ENCODE peak calls at places on chromosome 20, in four cellular contexts. S is thoracic aorta; O is CD4-positive, CD25-positive, alpha-beta regulatory T cell; W is HCT116. T is an unnamed sample.

GRCh38 chr20:51350941-51351631 is 191.4 kb downstream of the NFATC2 start:
- DNase-seq in O (no peak), W (no peak), S (no peak), T (no peak)

GRCh38 chr20:8131598-8132014 is 460 bp upstream of the PLCB1 start:
- DNase-seq in O (no peak), S (no peak), W (no peak), T (no peak)

GRCh38 chr20:35663516-35663812 is 1.2 kb downstream of the CPNE1 start:
- DNase-seq in S (no peak), O (no peak), W (no peak), T (no peak)

GRCh38 chr20:3180319-3180718 is 7.0 kb upstream of the LZTS3 start:
- DNase-seq in S (no peak), O (no peak), W (no peak), T (no peak)

GRCh38 chr20:50546729-50547314 is 36.6 kb downstream of the PTPN1 start:
- DNase-seq in O (peak; percentile 53), S (no peak), W (no peak), T (no peak)

GRCh38 chr20:13101276-13101675 is 92.5 kb downstream of the SPTLC3 start:
- DNase-seq in S (no peak), O (no peak), W (no peak), T (no peak)

GRCh38 chr20:53319200-53319599 is 274.4 kb downstream of the ZNF217 start:
- DNase-seq in W (no peak), O (no peak), S (no peak), T (no peak)

GRCh38 chr20:46723039-46723438 is 13.6 kb downstream of the SLC2A10 start:
- DNase-seq in O (no peak), S (no peak), W (no peak), T (no peak)

GRCh38 chr20:16759161-16759523 is 11.0 kb downstream of the OTOR start:
- DNase-seq in S (no peak), O (no peak), W (no peak), T (no peak)

GRCh38 chr20:16752901-16753300 is 4.7 kb downstream of the OTOR start:
- DNase-seq in O (no peak), W (no peak), S (no peak), T (no peak)

GRCh38 chr20:16761305-16761829 is 13.2 kb downstream of the OTOR start:
- DNase-seq in W (peak; percentile 74), O (peak; percentile 70), S (no peak), T (peak; percentile 10)

GRCh38 chr20:16760431-16761304 is 12.5 kb downstream of the OTOR start:
- DNase-seq in W (no peak), O (no peak), S (no peak), T (no peak)

DNA sequence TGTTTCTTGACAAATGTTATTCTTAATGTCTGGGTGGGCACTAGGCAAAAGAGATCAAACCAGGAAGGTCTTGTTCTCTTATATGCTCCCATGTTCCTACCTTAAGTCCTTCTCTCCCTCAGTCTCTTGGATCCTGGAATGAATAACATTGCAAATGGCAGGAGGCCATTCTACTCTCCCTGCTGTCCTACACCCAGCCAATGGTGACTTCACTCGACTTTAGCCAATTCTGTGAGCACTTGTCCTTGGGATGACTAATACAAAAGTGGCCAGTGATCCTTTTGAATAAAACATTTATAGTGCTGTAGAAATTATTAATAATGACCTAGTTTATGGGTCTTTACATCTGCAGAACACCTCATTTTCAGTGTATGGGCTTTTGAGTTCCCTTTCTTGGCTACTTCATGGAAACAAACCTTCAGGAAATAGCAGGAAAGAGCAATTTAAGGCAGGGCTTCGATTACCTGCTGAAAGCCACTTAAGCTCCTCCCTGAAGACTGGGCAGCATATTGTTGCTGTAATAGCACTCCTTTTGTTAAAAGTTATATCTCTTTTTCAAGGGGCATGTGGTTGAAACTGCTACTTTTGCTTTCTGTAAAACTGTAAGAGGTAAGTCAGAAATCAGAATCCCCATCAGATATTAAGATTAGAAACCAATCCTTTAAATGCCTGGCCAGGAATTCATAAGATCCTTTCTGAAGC is 10.5 kb downstream of the OTOR start:
- DNase-seq in S (no peak), O (no peak), W (no peak), T (no peak)
- H3K27ac ChIP-seq in S (no peak overlapping the region), O (no peak overlapping the region), W (no peak overlapping the region), T (no peak overlapping the region)

GRCh38 chr20:58103517-58103904 is 124.9 kb downstream of the ANKRD60 start:
- DNase-seq in S (no peak), O (no peak), W (no peak), T (no peak)
- H3K27ac ChIP-seq in S (no peak overlapping the region), O (no peak overlapping the region), W (no peak overlapping the region), T (no peak overlapping the region)

DNA sequence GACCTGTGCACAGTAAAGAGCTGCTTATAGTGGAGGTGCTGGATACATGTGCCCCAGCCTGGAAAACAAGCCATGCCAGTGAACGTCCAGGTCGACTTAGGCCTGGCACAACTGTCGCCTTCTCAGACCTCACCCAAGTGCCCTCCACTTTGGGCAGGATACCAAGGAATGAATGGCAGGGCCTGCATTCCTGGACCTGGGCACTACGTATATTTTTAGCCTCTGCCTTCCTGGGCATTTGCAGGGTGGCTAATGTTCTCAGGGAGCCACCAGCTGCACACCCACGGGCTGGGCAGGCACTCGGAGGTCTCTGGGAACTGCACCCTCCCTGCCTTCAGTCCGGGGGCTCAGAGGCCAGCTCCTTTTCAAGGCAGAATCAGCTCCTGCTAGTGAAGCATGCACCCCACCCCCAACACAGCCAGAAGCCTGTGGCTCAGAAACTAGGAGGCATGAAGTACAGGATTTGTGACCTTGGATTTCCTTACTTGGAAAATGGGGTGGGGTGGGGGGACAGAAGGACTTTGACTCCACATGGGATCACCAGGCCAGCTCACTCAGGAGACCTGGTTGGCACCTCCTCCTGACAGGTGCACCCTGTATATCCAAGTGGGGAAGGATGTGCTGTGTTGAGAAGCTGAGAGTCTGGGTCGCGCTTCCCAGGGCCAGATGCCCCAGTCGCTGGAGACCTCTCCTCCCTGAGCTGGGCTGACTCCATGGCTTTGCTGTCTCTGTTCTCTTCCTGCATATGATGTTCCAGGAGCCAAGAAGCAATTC is 2.5 kb upstream of the LSM14B start:
- DNase-seq in S (no peak), O (no peak), W (no peak), T (no peak)
- H3K27ac ChIP-seq in S (peak overlapping the region; percentile 53), O (no peak overlapping the region), W (no peak overlapping the region), T (no peak overlapping the region)

GRCh38 chr20:58482416-58482815 is 32.8 kb downstream of the APCDD1L start:
- DNase-seq in W (no peak), S (no peak), O (no peak), T (no peak)

GRCh38 chr20:58478141-58478805 is 36.9 kb downstream of the APCDD1L start:
- DNase-seq in O (no peak), W (no peak), S (no peak), T (no peak)

GRCh38 chr20:58481541-58482021 is 33.6 kb downstream of the APCDD1L start:
- DNase-seq in S (no peak), O (peak; percentile 29), W (peak; percentile 27), T (no peak)

GRCh38 chr20:58480455-58481356 is 34.5 kb downstream of the APCDD1L start:
- DNase-seq in S (no peak), W (no peak), O (no peak), T (no peak)

DNA sequence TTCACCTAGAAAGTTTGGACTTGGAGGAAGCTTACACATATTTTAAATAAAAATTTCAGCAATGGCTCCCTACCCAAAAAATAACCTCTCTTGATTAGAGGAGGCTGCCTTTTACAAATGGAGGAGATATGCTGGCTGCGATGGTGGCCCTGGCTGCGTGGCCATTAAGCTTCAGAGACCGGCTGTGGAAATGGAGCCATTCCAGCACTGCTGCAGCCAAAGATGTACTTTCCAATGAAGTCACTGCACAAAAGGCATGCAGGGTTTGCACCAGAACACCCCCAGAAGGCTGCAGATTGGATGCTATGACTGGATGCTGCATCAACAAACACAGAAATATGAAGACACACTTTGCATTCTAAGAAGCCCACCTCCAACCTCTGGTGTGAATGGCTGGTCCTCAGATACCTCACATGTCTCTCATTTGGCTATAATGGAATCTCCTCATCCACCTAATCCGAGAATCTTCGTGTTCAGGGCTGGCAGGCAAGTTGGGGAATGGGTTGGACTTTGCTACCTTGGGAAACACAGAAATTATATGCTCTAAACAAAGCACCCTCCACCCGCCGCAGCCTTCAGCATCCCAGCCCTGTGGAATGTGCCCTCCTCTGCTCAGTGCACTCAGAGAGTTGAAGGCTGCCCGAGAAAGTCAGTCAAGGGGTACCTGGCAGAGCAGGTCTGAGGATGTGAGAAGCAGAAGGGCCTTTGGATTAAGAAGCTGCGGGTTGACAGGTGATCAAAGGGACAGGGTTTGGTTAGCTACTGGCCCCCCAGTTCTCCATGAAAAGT is 35.3 kb downstream of the APCDD1L start:
- DNase-seq in O (no peak), S (no peak), W (no peak), T (no peak)
- H3K27ac ChIP-seq in O (no peak overlapping the region), S (no peak overlapping the region), W (no peak overlapping the region), T (no peak overlapping the region)

GRCh38 chr20:32010096-32010495 is at the start of gene CCM2L:
- DNase-seq in S (no peak), W (no peak), O (no peak), T (no peak)
- H3K27ac ChIP-seq in S (no peak within 1 kb of the TSS), W (no peak within 1 kb of the TSS), O (no peak within 1 kb of the TSS), T (no peak within 1 kb of the TSS)